ENCODE peak calls at places on chromosomes 4 and X, in four cellular contexts. J is GM12878, N is HL-60, M is K562. I is an unnamed sample.

GRCh38 chrX:72526534-72527508 is 45.8 kb downstream of the HDAC8 start:
- DNase-seq in J (no peak), M (no peak), N (peak; percentile 69), I (no peak)

GRCh38 chr4:153573221-153573620 is 107.1 kb downstream of the TMEM131L start:
- DNase-seq in J (no peak), N (no peak), M (no peak), I (no peak)

GRCh38 chr4:140691369-140691768 is 64.8 kb downstream of the TBC1D9 start:
- DNase-seq in J (no peak), N (no peak), M (no peak), I (no peak)

GRCh38 chr4:96093057-96093456 is 253.2 kb downstream of the PDHA2 start:
- DNase-seq in N (no peak), M (no peak), J (no peak), I (no peak)

GRCh38 chr4:181952478-181952877 is 290.7 kb upstream of the TENM3 start:
- DNase-seq in M (no peak), J (no peak), N (no peak), I (no peak)

GRCh38 chr4:41532880-41533279 is 5.1 kb upstream of the LIMCH1 start:
- DNase-seq in J (no peak), N (no peak), M (no peak), I (no peak)

GRCh38 chr4:59818656-59819055 is 1381.5 kb upstream of the ADGRL3 start:
- DNase-seq in J (peak; percentile 15), M (no peak), N (no peak), I (no peak)

GRCh38 chr4:82594466-82594865 is 32.7 kb upstream of the TMEM150C start:
- DNase-seq in N (no peak), J (no peak), M (no peak), I (no peak)

GRCh38 chr4:48490012-48490679 is at the start of gene ZAR1:
- DNase-seq in M (no peak), N (no peak), J (no peak), I (peak; percentile 45)

GRCh38 chr4:19711871-19712270 is 539.8 kb upstream of the SLIT2 start:
- DNase-seq in N (no peak), M (no peak), J (no peak), I (no peak)

GRCh38 chrX:24463077-24463476 is 2.0 kb upstream of the PDK3 start:
- DNase-seq in M (no peak), J (no peak), N (no peak), I (no peak)

GRCh38 chrX:124555036-124555595 is 208.8 kb downstream of the SH2D1A start:
- DNase-seq in N (no peak), J (no peak), M (no peak), I (no peak)

GRCh38 chr4:41160010-41160789 is 54.1 kb downstream of the APBB2 start:
- DNase-seq in N (no peak), M (no peak), J (no peak), I (no peak)

GRCh38 chr4:104901438-104901837 is 245.2 kb upstream of the TET2 start:
- DNase-seq in J (no peak), N (peak; percentile 11), M (no peak), I (no peak)

GRCh38 chr4:22238742-22239141 is 277.1 kb downstream of the ADGRA3 start:
- DNase-seq in M (no peak), J (no peak), N (no peak), I (no peak)

GRCh38 chrX:25004485-25005032 is 11.2 kb downstream of the ARX start:
- DNase-seq in N (no peak), M (no peak), J (no peak), I (no peak)

GRCh38 chr4:109912706-109913621 is at the start of gene EGF:
- DNase-seq in N (no peak), M (peak; percentile 29), J (no peak), I (no peak)

GRCh38 chr4:26878729-26879415 is 18.2 kb downstream of the STIM2 start:
- DNase-seq in M (no peak), J (no peak), N (no peak), I (no peak)

GRCh38 chr4:176729489-176729888 is 63.2 kb downstream of the VEGFC start:
- DNase-seq in J (no peak), N (no peak), M (no peak), I (no peak)

GRCh38 chr4:742742-743311 is 37.2 kb downstream of the PCGF3 start:
- DNase-seq in J (no peak), M (peak; percentile 77), N (peak; percentile 68), I (peak; percentile 97)

GRCh38 chr4:173243917-173244658 is 75.5 kb downstream of the GALNT7 start:
- DNase-seq in N (no peak), J (no peak), M (no peak), I (no peak)

GRCh38 chr4:128385683-128386304 is 98.2 kb upstream of the PGRMC2 start:
- DNase-seq in N (no peak), J (no peak), M (no peak), I (no peak)

GRCh38 chrX:56026816-56027215 is 205.3 kb upstream of the KLF8 start:
- DNase-seq in J (no peak), N (no peak), M (no peak), I (no peak)

GRCh38 chr4:80619070-80619674 is 283.6 kb downstream of the CFAP299 start:
- DNase-seq in N (no peak), M (no peak), J (no peak), I (no peak)

GRCh38 chr4:75345436-75345835 is 168.8 kb downstream of the RCHY1 start:
- DNase-seq in J (no peak), N (no peak), M (no peak), I (no peak)

GRCh38 chr4:145248502-145248901 is 68.1 kb upstream of the OTUD4 start:
- DNase-seq in N (no peak), J (no peak), M (no peak), I (no peak)

GRCh38 chr4:123412700-123413512 is 16.3 kb downstream of the SPRY1 start:
- DNase-seq in J (no peak), M (no peak), N (no peak), I (no peak)

GRCh38 chr4:124432500-124432899 is 280.0 kb downstream of the ANKRD50 start:
- DNase-seq in J (no peak), M (no peak), N (no peak), I (no peak)

GRCh38 chr4:156977435-156978160 is 6.0 kb upstream of the PDGFC start:
- DNase-seq in M (no peak), N (no peak), J (no peak), I (no peak)

GRCh38 chr4:107148922-107149321 is 112.8 kb upstream of the DKK2 start:
- DNase-seq in J (no peak), M (no peak), N (no peak), I (no peak)

GRCh38 chr4:5616331-5616950 is 91.9 kb downstream of the EVC2 start:
- DNase-seq in J (no peak), N (no peak), M (no peak), I (no peak)

GRCh38 chr4:5618051-5619010 is 90.0 kb downstream of the EVC2 start:
- DNase-seq in N (no peak), M (no peak), J (no peak), I (no peak)

GRCh38 chr4:5611656-5612187 is 96.6 kb downstream of the EVC2 start:
- DNase-seq in J (no peak), M (no peak), N (no peak), I (no peak)

GRCh38 chr4:5619913-5620625 is 88.3 kb downstream of the EVC2 start:
- DNase-seq in M (no peak), J (no peak), N (no peak), I (no peak)

DNA sequence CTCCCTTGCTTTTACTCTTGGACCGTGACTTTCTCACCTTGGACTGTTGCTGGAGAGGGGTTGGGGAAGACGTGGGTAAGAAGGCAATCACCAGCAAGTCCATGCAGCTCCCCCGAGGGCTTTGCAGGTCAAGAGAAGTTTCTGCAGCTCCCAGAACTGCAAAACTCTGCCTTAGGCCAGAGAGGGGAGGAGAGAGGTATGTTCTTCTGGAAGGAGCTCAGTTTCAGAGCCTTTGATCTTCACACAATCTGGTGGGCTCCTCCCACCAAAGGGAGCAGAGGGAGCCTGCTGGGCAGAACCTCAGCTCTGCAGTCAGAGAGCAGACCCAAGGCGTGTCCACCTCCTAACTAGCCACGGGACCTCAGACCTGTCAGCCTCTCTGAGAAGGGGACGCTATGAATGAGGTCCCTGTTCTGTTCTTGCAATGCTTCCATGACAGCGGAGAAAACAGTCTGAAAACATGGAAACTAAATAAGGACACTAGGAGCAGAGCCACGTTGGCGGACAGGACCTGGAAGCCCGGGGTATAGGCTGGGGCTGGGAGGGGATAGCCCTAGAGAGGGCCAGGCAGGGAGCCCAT is 92.8 kb downstream of the EVC2 start:
- DNase-seq in M (no peak), J (no peak), N (no peak), I (no peak)
- TF ChIP-seq SPI1 in M (no peak), J (no peak), N (no peak), I (no peak)

DNA sequence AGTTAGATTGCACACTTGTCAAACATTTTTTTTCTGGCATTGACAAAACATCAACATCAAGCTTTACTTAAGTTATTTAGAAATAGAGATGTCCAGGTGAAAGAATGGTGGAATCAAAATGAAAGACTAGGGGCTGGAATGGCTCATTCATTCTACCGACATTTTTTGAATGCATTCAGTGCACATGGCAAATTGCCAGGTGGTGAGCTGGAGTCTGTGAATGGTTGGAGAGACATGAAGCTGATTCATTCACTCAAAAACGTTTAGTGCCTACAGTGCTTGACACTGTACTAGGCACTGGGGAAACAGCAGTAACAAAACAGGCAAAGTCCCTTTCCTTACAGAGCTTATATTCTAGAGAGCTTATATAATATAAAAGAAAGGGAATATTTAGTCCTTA is 292.3 kb downstream of the PPP1R2C start:
- DNase-seq in J (no peak), N (no peak), M (no peak), I (no peak)
- TF ChIP-seq SPI1 in J (no peak), N (no peak), M (no peak), I (no peak)

GRCh38 chr4:7263166-7263565 is 70.8 kb downstream of the SORCS2 start:
- DNase-seq in M (no peak), J (no peak), N (no peak), I (no peak)
- TF ChIP-seq SPI1 in M (no peak), J (no peak), N (no peak), I (no peak)

GRCh38 chrX:47605024-47605423 is 14.6 kb downstream of the SYN1 start:
- DNase-seq in N (peak; percentile 45), J (no peak), M (no peak), I (no peak)

GRCh38 chrX:47607091-47607490 is 12.6 kb downstream of the SYN1 start:
- DNase-seq in N (no peak), M (no peak), J (no peak), I (no peak)

GRCh38 chrX:47611926-47612325 is 7.7 kb downstream of the SYN1 start:
- DNase-seq in J (no peak), M (no peak), N (no peak), I (no peak)

GRCh38 chrX:47610506-47610905 is 9.2 kb downstream of the SYN1 start:
- DNase-seq in N (no peak), J (no peak), M (no peak), I (no peak)

DNA sequence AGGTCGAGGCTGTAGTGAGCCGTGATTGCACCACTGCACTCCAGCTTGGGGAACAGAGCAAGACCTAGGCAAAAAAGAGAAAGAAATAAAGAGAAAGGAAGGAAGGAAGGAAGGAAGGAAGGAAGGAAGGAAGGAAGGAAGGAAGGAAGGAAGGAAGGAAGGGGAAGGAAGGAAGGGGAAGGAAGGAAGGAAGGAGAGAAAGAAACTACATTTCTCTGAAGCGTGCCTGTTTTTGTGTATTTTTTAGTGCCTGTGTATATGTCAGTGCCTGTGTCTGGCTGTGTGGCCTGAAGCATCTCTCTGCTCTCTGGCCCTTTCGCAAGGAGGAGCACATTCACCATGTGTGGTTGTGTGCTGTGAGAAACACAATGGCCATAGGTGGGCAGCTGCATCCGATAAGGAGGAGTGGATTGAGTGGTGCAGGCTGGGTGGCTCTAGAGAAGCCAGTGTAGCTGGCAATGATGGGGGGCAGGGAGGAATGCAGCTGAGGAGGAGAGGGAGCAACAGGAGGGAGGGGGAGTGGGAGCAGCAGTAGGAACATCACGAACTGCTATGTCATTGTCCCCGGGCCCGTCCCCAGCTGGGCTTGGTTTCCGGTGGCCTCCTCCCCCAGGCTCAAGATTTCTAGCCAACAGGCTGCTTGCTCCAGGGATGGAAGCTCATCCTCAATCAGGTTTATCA is 11.4 kb downstream of the SYN1 start:
- DNase-seq in M (peak; percentile 48), J (no peak), N (peak; percentile 33), I (no peak)
- TF ChIP-seq SPI1 in M (no peak), J (no peak), N (no peak), I (no peak)

I was measured in GM12891.